ENCODE peak calls at places on chromosomes 7 and 10, in four cellular contexts. D, Q, W and X are unnamed samples.

GRCh38 chr7:114086491-114086905 is 167.7 kb upstream of the PPP1R3A start:
- DNase-seq in D (peak; percentile 75), Q (no peak), W (peak; percentile 34), X (no peak)

GRCh38 chr10:70227548-70228320 is 5.5 kb downstream of the PPA1 start:
- DNase-seq in D (no peak), Q (peak; percentile 62), W (peak; percentile 13), X (no peak)

GRCh38 chr7:135748770-135749169 is at the start of gene FAM180A:
- DNase-seq in D (peak; percentile 89), Q (peak; percentile 68), W (no peak), X (no peak)

GRCh38 chr7:105224884-105225651 is 163.7 kb downstream of the SRPK2 start:
- DNase-seq in D (no peak), Q (peak; percentile 36), W (peak; percentile 38), X (no peak)

GRCh38 chr7:135716677-135717238 is 11.2 kb downstream of the SLC13A4 start:
- DNase-seq in D (no peak), Q (no peak), W (peak; percentile 25), X (no peak)

GRCh38 chr10:3548702-3549101 is 236.3 kb downstream of the KLF6 start:
- DNase-seq in D (no peak), Q (no peak), W (no peak), X (no peak)

GRCh38 chr7:665751-666453 is 60.6 kb upstream of the DNAAF5 start:
- DNase-seq in D (peak; percentile 82), Q (no peak), W (no peak), X (no peak)

GRCh38 chr7:22052221-22052639 is 106.5 kb upstream of the CDCA7L start:
- DNase-seq in D (no peak), Q (no peak), W (no peak), X (no peak)

GRCh38 chr7:114481995-114482394 is 67.4 kb downstream of the FOXP2 start:
- DNase-seq in D (no peak), Q (no peak), W (no peak), X (no peak)

GRCh38 chr10:96417432-96417831 is 58.6 kb upstream of the OPALIN start:
- DNase-seq in D (no peak), Q (no peak), W (no peak), X (no peak)

GRCh38 chr10:28331821-28332220 is 29.0 kb upstream of the MPP7 start:
- DNase-seq in D (no peak), Q (no peak), W (no peak), X (no peak)

GRCh38 chr7:102828291-102828690 is 79.5 kb downstream of the FAM185A start:
- DNase-seq in D (no peak), Q (no peak), W (no peak), X (no peak)

GRCh38 chr10:91247360-91248111 is 27.1 kb downstream of the PCGF5 start:
- DNase-seq in D (no peak), Q (no peak), W (no peak), X (no peak)

GRCh38 chr7:55438765-55439525 is 73.8 kb downstream of the LANCL2 start:
- DNase-seq in D (no peak), Q (no peak), W (peak; percentile 37), X (no peak)